ENCODE peak calls at places on chromosome 17, in five cellular contexts. L is adrenal gland, F is left lung, R is IMR-90, Q is colonic mucosa. C is an unnamed sample. For H3K4me1, the result is how much of the 10 kb centered on the place peaks cover.

GRCh38 chr17:28227278-28228108 is 91.5 kb upstream of the TMEM97 start:
- DNase-seq in L (peak), F (peak), R (no peak), Q (peak), C (no peak)

GRCh38 chr17:59266748-59267147 is 46.4 kb downstream of the GDPD1 start:
- DNase-seq in L (no peak), F (no peak), R (no peak), Q (no peak), C (no peak)

GRCh38 chr17:30395398-30396022 is 16.8 kb downstream of the CPD start:
- DNase-seq in L (no peak), F (no peak), R (no peak), Q (no peak), C (no peak)

GRCh38 chr17:63189082-63189481 is 223.0 kb downstream of the TANC2 start:
- DNase-seq in L (no peak), F (no peak), R (peak), Q (no peak), C (no peak)

GRCh38 chr17:80868022-80868609 is 123.5 kb upstream of the CHMP6 start:
- DNase-seq in L (no peak), F (no peak), R (no peak), Q (no peak), C (no peak)

GRCh38 chr17:54891176-54891821 is 9.4 kb upstream of the TOM1L1 start:
- DNase-seq in L (peak), F (no peak), R (peak), Q (no peak), C (no peak)

GRCh38 chr17:81741594-81742452 is 29.7 kb downstream of the SLC25A10 start:
- DNase-seq in L (no peak), F (no peak), R (no peak), Q (no peak), C (no peak)

GRCh38 chr17:66492500-66493123 is 190.2 kb downstream of the PRKCA start:
- DNase-seq in L (peak), F (no peak), R (no peak), Q (no peak), C (no peak)

GRCh38 chr17:11909348-11909747 is 87.9 kb downstream of the ZNF18 start:
- DNase-seq in L (no peak), F (no peak), R (no peak), Q (no peak), C (no peak)

GRCh38 chr17:81991684-81992513 is 14.5 kb downstream of the ASPSCR1 start:
- DNase-seq in L (peak), F (peak), R (peak), Q (peak), C (peak)

DNA sequence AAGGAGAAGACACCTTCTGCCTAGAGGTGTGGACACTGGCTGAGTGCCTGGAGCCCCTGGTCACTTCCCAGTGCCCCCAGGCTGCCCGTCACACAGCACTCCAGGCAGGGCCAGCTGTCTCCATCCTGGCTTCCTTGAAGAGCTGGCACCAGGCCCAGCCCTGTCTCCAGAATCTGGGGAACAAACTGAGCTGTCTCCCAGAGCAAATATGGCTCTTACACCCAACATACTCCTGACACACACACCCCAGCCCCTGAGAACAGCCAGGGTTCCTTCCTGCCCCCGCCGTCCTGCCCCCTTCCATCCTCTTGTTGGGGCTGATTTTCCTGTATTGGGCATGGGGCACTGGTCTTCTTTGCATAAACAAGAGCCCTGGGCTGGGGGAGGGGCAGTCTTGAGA is 9.1 kb downstream of the NHERF1 start:
- DNase-seq in L (peak), F (peak), R (no peak), Q (no peak), C (no peak)
- H3K4me1 ChIP-seq in L (half or more), F (half or more), R (under half), Q (under half), C (under half)

DNA sequence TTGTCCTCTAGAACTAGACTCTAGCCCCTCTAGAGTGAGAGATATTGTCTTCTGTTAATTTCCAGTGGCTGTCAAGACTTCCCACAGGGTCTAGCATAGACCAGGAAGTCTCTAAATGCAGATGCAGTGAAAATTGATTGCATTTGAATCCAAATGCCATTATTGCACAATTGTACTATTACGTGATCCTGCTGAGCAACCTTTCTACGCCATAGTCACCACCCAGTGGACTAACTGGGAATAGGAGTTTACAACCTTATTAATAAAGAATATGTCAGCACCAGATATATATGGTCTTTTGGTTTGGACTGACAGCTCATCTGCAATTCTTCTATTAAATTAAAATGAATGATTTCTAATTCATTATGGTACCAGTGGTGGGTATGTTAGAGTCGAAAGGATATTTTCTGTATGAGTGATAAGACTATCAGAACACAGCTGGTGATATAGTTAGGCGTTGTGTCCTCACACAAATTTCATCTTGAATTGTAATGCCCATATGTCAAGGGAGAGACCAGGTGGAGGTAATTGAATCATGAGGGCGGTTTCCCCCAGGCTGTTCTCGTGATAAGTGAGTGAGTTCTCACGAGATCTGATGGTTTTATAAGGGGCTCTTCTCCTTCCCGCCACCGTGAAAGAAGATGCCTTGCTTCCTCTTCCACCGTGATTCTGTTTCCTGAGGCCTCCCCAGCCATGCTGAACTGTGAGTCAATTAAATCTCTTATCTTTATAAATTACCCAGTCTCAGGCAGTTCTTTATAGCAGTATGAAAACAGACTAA is 138.9 kb upstream of the CA10 start:
- DNase-seq in L (peak), F (no peak), R (no peak), Q (no peak), C (no peak)
- TF ChIP-seq CTCF in L (peak), F (no peak), R (no peak), Q (no peak), C (no peak)

GRCh38 chr17:72538921-72539352 is 418.1 kb downstream of the SOX9 start:
- DNase-seq in L (no peak), F (no peak), R (no peak), Q (no peak), C (no peak)

GRCh38 chr17:72538443-72538842 is 417.6 kb downstream of the SOX9 start:
- DNase-seq in L (no peak), F (no peak), R (no peak), Q (no peak), C (no peak)

GRCh38 chr17:72542317-72542716 is 421.5 kb downstream of the SOX9 start:
- DNase-seq in L (no peak), F (no peak), R (no peak), Q (no peak), C (no peak)

GRCh38 chr17:72536788-72537187 is 416.0 kb downstream of the SOX9 start:
- DNase-seq in L (no peak), F (no peak), R (no peak), Q (no peak), C (no peak)

GRCh38 chr17:72539981-72540897 is 419.4 kb downstream of the SOX9 start:
- DNase-seq in L (peak), F (peak), R (peak), Q (peak), C (no peak)
- H3K27ac ChIP-seq in L (no peak), F (no peak), R (peak), Q (peak), C (no peak)

DNA sequence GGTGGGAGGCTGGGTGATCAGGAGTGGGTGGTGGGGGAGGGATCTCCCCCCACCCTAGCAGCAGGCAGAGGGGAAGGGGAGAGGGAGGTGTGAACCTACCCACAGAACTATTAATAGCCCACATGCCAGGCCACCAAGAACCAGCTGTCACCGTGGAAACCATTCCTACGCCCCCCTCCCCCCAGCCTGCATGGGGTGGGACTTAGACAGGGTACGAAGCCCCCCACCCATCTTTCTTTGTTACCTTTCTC is 7.8 kb downstream of the THRA start:
- DNase-seq in L (no peak), F (no peak), R (no peak), Q (no peak), C (no peak)
- H3K4me1 ChIP-seq in L (half or more), F (half or more), R (half or more), Q (half or more), C (half or more)

GRCh38 chr17:7146115-7146514 is 31.5 kb upstream of the ASGR2 start:
- DNase-seq in L (no peak), F (no peak), R (no peak), Q (no peak), C (no peak)

GRCh38 chr17:7141824-7142223 is 27.2 kb upstream of the ASGR2 start:
- DNase-seq in L (no peak), F (no peak), R (no peak), Q (peak), C (no peak)

GRCh38 chr17:7144203-7144602 is 29.6 kb upstream of the ASGR2 start:
- DNase-seq in L (no peak), F (no peak), R (no peak), Q (no peak), C (no peak)

GRCh38 chr17:7147772-7148171 is 31.4 kb downstream of the ASGR1 start:
- DNase-seq in L (no peak), F (no peak), R (no peak), Q (no peak), C (no peak)
- TF ChIP-seq CTCF in L (no peak), F (no peak), R (no peak), Q (no peak), C (no peak)

GRCh38 chr17:20999841-21000532 is 42.8 kb downstream of the USP22 start:
- DNase-seq in L (no peak), F (no peak), R (no peak), Q (no peak), C (no peak)

GRCh38 chr17:20998571-20999043 is 44.2 kb downstream of the USP22 start:
- DNase-seq in L (no peak), F (no peak), R (no peak), Q (no peak), C (no peak)

GRCh38 chr17:20996724-20997615 is 45.8 kb downstream of the USP22 start:
- DNase-seq in L (no peak), F (no peak), R (no peak), Q (no peak), C (no peak)

GRCh38 chr17:20997711-20998570 is 44.9 kb downstream of the USP22 start:
- DNase-seq in L (no peak), F (no peak), R (no peak), Q (no peak), C (no peak)

GRCh38 chr17:20999044-20999573 is 43.7 kb downstream of the USP22 start:
- DNase-seq in L (peak), F (no peak), R (no peak), Q (no peak), C (no peak)
- H3K27ac ChIP-seq in L (peak), F (no peak), R (no peak), Q (no peak), C (peak)

GRCh38 chr17:57091186-57091618 is 6.2 kb downstream of the AKAP1 start:
- DNase-seq in L (peak), F (no peak), R (no peak), Q (no peak), C (no peak)
- H3K4me1 ChIP-seq in L (half or more), F (under half), R (under half), Q (under half), C (half or more)

GRCh38 chr17:76241776-76242175 is 1.5 kb upstream of the RNF157 start:
- DNase-seq in L (no peak), F (no peak), R (no peak), Q (no peak), C (no peak)
- TF ChIP-seq CTCF in L (no peak), F (no peak), R (no peak), Q (no peak), C (no peak)

C was measured in thoracic aorta.